ENCODE peak calls at places on chromosomes 11 and 22, in five cellular contexts. One of them, this sample, is unnamed.

GRCh38 chr11:65872555-65873279 is at the start of gene EFEMP2:
- DNase-seq in H1: peak; percentile 61
- DNase-seq in SK-N-SH: peak; percentile 79
- DNase-seq in HCT116: no peak
- DNase-seq in K562: no peak
- DNase-seq in this sample: no peak

GRCh38 chr11:34427171-34427805 is 11.4 kb upstream of the CAT start:
- DNase-seq in H1: no peak
- DNase-seq in SK-N-SH: peak; percentile 21
- DNase-seq in HCT116: no peak
- DNase-seq in K562: peak; percentile 70
- DNase-seq in this sample: no peak

GRCh38 chr22:47605441-47605840 is 843.0 kb downstream of the TBC1D22A start:
- DNase-seq in H1: no peak
- DNase-seq in SK-N-SH: peak; percentile 62
- DNase-seq in K562: no peak
- DNase-seq in HCT116: no peak
- DNase-seq in this sample: no peak

GRCh38 chr11:102430158-102430836 is 22.3 kb downstream of the TMEM123 start:
- DNase-seq in HCT116: no peak
- DNase-seq in H1: no peak
- DNase-seq in SK-N-SH: no peak
- DNase-seq in K562: no peak
- DNase-seq in this sample: no peak

GRCh38 chr11:1946812-1947480 is at the start of gene MRPL23:
- DNase-seq in HCT116: no peak
- DNase-seq in H1: no peak
- DNase-seq in SK-N-SH: no peak
- DNase-seq in K562: no peak
- DNase-seq in this sample: no peak

GRCh38 chr11:1937616-1938342 is 9.4 kb upstream of the MRPL23 start:
- DNase-seq in H1: peak; percentile 50
- DNase-seq in K562: no peak
- DNase-seq in SK-N-SH: peak; percentile 25
- DNase-seq in HCT116: no peak
- DNase-seq in this sample: no peak

GRCh38 chr11:68441466-68442230 is 18.9 kb upstream of the PPP6R3 start:
- DNase-seq in H1: no peak
- DNase-seq in HCT116: no peak
- DNase-seq in K562: no peak
- DNase-seq in SK-N-SH: peak; percentile 87
- DNase-seq in this sample: no peak

GRCh38 chr11:12599408-12600143 is 74.6 kb upstream of the TEAD1 start:
- DNase-seq in HCT116: peak; percentile 40
- DNase-seq in SK-N-SH: no peak
- DNase-seq in K562: peak; percentile 80
- DNase-seq in H1: peak; percentile 89
- DNase-seq in this sample: no peak

GRCh38 chr11:117621226-117621625 is 175.8 kb downstream of the DSCAML1 start:
- DNase-seq in SK-N-SH: no peak
- DNase-seq in K562: peak; percentile 16
- DNase-seq in HCT116: peak; percentile 8
- DNase-seq in H1: no peak
- DNase-seq in this sample: no peak

GRCh38 chr11:106076421-106076922 is 675 bp downstream of the KBTBD3 start:
- DNase-seq in K562: peak; percentile 27
- DNase-seq in SK-N-SH: no peak
- DNase-seq in HCT116: no peak
- DNase-seq in H1: no peak
- DNase-seq in this sample: no peak

GRCh38 chr11:65590240-65590738 is 5.3 kb downstream of the KCNK7 start:
- DNase-seq in SK-N-SH: no peak
- DNase-seq in K562: no peak
- DNase-seq in HCT116: no peak
- DNase-seq in H1: no peak
- DNase-seq in this sample: no peak

GRCh38 chr11:118338637-118339061 is 3.9 kb downstream of the CD3D start:
- DNase-seq in H1: no peak
- DNase-seq in HCT116: no peak
- DNase-seq in SK-N-SH: no peak
- DNase-seq in K562: peak; percentile 74
- DNase-seq in this sample: no peak

GRCh38 chr11:23632293-23632692 is 772.0 kb upstream of the CCDC179 start:
- DNase-seq in HCT116: no peak
- DNase-seq in K562: no peak
- DNase-seq in SK-N-SH: no peak
- DNase-seq in H1: no peak
- DNase-seq in this sample: no peak

GRCh38 chr11:73671701-73672100 is 25.3 kb downstream of the PLEKHB1 start:
- DNase-seq in SK-N-SH: no peak
- DNase-seq in H1: no peak
- DNase-seq in HCT116: no peak
- DNase-seq in K562: no peak
- DNase-seq in this sample: no peak

GRCh38 chr11:39541945-39542351 is 1917.5 kb downstream of the LRRC4C start:
- DNase-seq in SK-N-SH: no peak
- DNase-seq in HCT116: no peak
- DNase-seq in H1: peak; percentile 51
- DNase-seq in K562: no peak
- DNase-seq in this sample: no peak

GRCh38 chr11:116694815-116695590 is 77.8 kb downstream of the BUD13 start:
- DNase-seq in K562: no peak
- DNase-seq in HCT116: no peak
- DNase-seq in SK-N-SH: peak; percentile 4
- DNase-seq in H1: peak; percentile 38
- DNase-seq in this sample: no peak

GRCh38 chr11:85767277-85767676 is 43.7 kb downstream of the SYTL2 start:
- DNase-seq in HCT116: no peak
- DNase-seq in K562: no peak
- DNase-seq in SK-N-SH: no peak
- DNase-seq in H1: no peak
- DNase-seq in this sample: no peak

GRCh38 chr11:130042093-130042591 is 27.6 kb upstream of the APLP2 start:
- DNase-seq in H1: no peak
- DNase-seq in K562: peak; percentile 58
- DNase-seq in SK-N-SH: no peak
- DNase-seq in HCT116: no peak
- DNase-seq in this sample: peak; percentile 86

GRCh38 chr11:117600261-117600783 is 196.7 kb downstream of the DSCAML1 start:
- DNase-seq in H1: no peak
- DNase-seq in SK-N-SH: no peak
- DNase-seq in HCT116: no peak
- DNase-seq in K562: no peak
- DNase-seq in this sample: no peak

GRCh38 chr11:88329563-88330250 is 7.8 kb downstream of the CTSC start:
- DNase-seq in H1: no peak
- DNase-seq in K562: no peak
- DNase-seq in SK-N-SH: no peak
- DNase-seq in HCT116: no peak
- DNase-seq in this sample: no peak

GRCh38 chr11:3867209-3868071 is 12.0 kb downstream of the STIM1 start:
- DNase-seq in HCT116: no peak
- DNase-seq in K562: peak; percentile 94
- DNase-seq in H1: no peak
- DNase-seq in SK-N-SH: peak; percentile 34
- DNase-seq in this sample: no peak

GRCh38 chr11:3665336-3666022 is 5.7 kb downstream of the CHRNA10 start:
- DNase-seq in H1: no peak
- DNase-seq in K562: no peak
- DNase-seq in HCT116: no peak
- DNase-seq in SK-N-SH: no peak
- DNase-seq in this sample: no peak

GRCh38 chr11:64870176-64870892 is 8.1 kb downstream of the EHD1 start:
- DNase-seq in K562: peak; percentile 81
- DNase-seq in HCT116: no peak
- DNase-seq in H1: no peak
- DNase-seq in SK-N-SH: no peak
- DNase-seq in this sample: no peak

GRCh38 chr11:8826145-8826786 is 84.7 kb upstream of the AKIP1 start:
- DNase-seq in SK-N-SH: no peak
- DNase-seq in H1: no peak
- DNase-seq in HCT116: no peak
- DNase-seq in K562: peak; percentile 45
- DNase-seq in this sample: no peak

GRCh38 chr22:24433001-24433867 is 5.8 kb downstream of the ADORA2A start:
- DNase-seq in HCT116: no peak
- DNase-seq in SK-N-SH: peak; percentile 18
- DNase-seq in K562: no peak
- DNase-seq in H1: no peak
- DNase-seq in this sample: no peak

GRCh38 chr11:126890561-126890960 is 110.0 kb downstream of the KIRREL3 start:
- DNase-seq in K562: peak; percentile 1
- DNase-seq in SK-N-SH: no peak
- DNase-seq in HCT116: no peak
- DNase-seq in H1: peak; percentile 49
- DNase-seq in this sample: no peak

GRCh38 chr11:65150513-65151271 is 16.4 kb upstream of the SYVN1 start:
- DNase-seq in HCT116: peak; percentile 90
- DNase-seq in H1: no peak
- DNase-seq in SK-N-SH: peak; percentile 82
- DNase-seq in K562: peak; percentile 91
- DNase-seq in this sample: peak; percentile 28

GRCh38 chr11:121520243-121521144 is 67.7 kb upstream of the SORL1-AS1 start:
- DNase-seq in SK-N-SH: no peak
- DNase-seq in H1: no peak
- DNase-seq in K562: no peak
- DNase-seq in HCT116: no peak
- DNase-seq in this sample: no peak

GRCh38 chr11:15208570-15209222 is 94.0 kb downstream of the INSC start:
- DNase-seq in K562: peak; percentile 74
- DNase-seq in H1: peak; percentile 92
- DNase-seq in SK-N-SH: peak; percentile 87
- DNase-seq in HCT116: peak; percentile 43
- DNase-seq in this sample: peak; percentile 36
- TF ChIP-seq JUND in K562: no peak
- TF ChIP-seq JUND in H1: no peak
- TF ChIP-seq JUND in SK-N-SH: no peak
- TF ChIP-seq JUND in HCT116: no peak
- TF ChIP-seq JUND in this sample: no peak

GRCh38 chr11:133956650-133957633 is at the start of gene IGSF9B:
- DNase-seq in HCT116: peak; percentile 67
- DNase-seq in H1: peak; percentile 96
- DNase-seq in K562: no peak
- DNase-seq in SK-N-SH: peak; percentile 98
- DNase-seq in this sample: peak; percentile 97

GRCh38 chr11:133953571-133953970 is 3.2 kb downstream of the IGSF9B start:
- DNase-seq in SK-N-SH: no peak
- DNase-seq in HCT116: no peak
- DNase-seq in K562: no peak
- DNase-seq in H1: no peak
- DNase-seq in this sample: no peak

GRCh38 chr11:133955945-133956421 is 785 bp downstream of the IGSF9B start:
- DNase-seq in HCT116: no peak
- DNase-seq in K562: no peak
- DNase-seq in H1: no peak
- DNase-seq in SK-N-SH: peak; percentile 71
- DNase-seq in this sample: no peak

GRCh38 chr11:133953999-133954398 is 2.8 kb downstream of the IGSF9B start:
- DNase-seq in K562: no peak
- DNase-seq in SK-N-SH: no peak
- DNase-seq in HCT116: no peak
- DNase-seq in H1: no peak
- DNase-seq in this sample: no peak

GRCh38 chr11:133955091-133955846 is 1.5 kb downstream of the IGSF9B start:
- DNase-seq in H1: no peak
- DNase-seq in HCT116: no peak
- DNase-seq in K562: no peak
- DNase-seq in SK-N-SH: peak; percentile 81
- DNase-seq in this sample: no peak
- TF ChIP-seq JUND in H1: peak; percentile 70
- TF ChIP-seq JUND in HCT116: no peak
- TF ChIP-seq JUND in K562: no peak
- TF ChIP-seq JUND in SK-N-SH: no peak
- TF ChIP-seq JUND in this sample: no peak

DNA sequence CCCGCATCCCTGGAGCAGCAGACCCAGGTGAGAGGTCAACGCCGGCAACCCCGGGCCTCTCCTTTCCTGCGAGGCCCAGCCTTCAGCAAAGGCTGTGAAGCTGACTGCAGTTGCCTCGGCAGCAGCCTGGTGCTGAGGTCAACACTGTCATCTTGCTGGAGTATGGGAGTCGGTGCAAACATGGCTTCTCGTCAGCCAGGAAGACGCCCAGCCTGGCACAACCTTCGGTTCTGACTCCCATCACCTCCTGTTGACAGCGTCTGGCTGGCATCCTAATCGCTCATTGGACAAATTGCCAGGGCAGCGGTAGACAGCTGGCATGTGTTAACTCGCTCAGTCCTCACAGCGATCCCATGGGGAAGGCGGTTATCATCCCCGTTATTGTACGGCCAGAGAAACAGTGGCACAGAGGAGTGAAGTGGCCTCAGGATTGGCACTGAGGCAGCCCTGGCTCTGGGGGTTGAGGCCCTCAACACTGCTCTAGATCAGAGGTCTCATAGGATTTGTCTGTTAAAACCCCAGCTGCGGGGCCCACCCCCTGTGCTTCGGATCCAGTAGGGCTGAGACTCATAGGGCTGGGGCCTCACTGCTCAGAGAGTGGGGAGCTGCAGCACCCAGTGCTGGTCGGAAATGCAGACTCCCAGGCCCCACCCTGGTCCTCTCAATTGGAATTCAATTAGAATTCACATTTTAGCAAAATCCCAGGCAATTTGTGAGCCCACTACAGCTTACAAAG is 39.3 kb upstream of the TP53I11 start:
- DNase-seq in K562: no peak
- DNase-seq in H1: no peak
- DNase-seq in SK-N-SH: peak; percentile 69
- DNase-seq in HCT116: no peak
- DNase-seq in this sample: no peak
- TF ChIP-seq JUND in K562: no peak
- TF ChIP-seq JUND in H1: no peak
- TF ChIP-seq JUND in SK-N-SH: no peak
- TF ChIP-seq JUND in HCT116: no peak
- TF ChIP-seq JUND in this sample: no peak

DNA sequence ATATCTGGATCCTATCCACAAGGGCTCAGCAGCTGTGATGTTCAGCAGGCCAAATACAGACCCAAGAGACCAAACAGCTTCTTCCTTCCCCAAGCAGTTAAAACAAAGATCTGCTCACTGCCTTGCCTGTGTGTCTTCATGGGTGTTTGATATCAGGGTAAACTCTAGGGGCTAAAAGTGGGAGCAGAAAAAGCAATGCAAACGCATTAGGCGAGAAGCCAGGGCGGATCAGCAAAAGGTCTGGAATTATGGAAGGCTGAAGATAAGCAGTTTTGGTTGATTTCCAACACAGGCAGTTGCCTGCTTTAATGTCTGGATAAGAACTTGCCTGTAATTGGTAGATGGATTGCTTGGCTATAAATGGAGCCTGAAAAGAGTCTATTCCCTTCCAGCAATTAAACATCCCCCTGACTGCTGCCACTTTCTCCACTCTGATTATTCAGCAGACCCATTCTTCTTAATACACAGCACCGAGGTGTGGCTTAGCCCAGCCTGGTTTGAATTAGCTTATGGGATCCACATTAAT is 126.3 kb downstream of the COMMD9 start:
- DNase-seq in K562: peak; percentile 40
- DNase-seq in SK-N-SH: peak; percentile 62
- DNase-seq in H1: no peak
- DNase-seq in HCT116: no peak
- DNase-seq in this sample: no peak
- TF ChIP-seq JUND in K562: no peak
- TF ChIP-seq JUND in SK-N-SH: no peak
- TF ChIP-seq JUND in H1: no peak
- TF ChIP-seq JUND in HCT116: no peak
- TF ChIP-seq JUND in this sample: no peak

This sample was measured in T47D.